ENCODE peak calls at places on chromosomes 1 and 21, in ten cellular contexts. U is heart left ventricle; G is SK-N-SH; N is fibroblast of lung; D is prostate gland; W is lower lobe of right lung; Z is CD4-positive, alpha-beta T cell; T is neural progenitor cell; K is heart right ventricle; Q is psoas muscle. A is an unnamed sample.

GRCh38 chr1:65068202-65069011 is 79.6 kb upstream of the AK4 start:
- DNase-seq in U (no peak), G (peak), N (no peak), D (peak), W (no peak), Z (peak), T (no peak), K (no peak), Q (no peak), A (no peak)

GRCh38 chr1:16231331-16232315 is 5.4 kb downstream of the CPLANE2 start:
- DNase-seq in U (no peak), G (no peak), N (no peak), D (no peak), W (peak), Z (no peak), T (no peak), K (no peak), Q (peak), A (no peak)

GRCh38 chr21:33418686-33419085 is 15.5 kb downstream of the IFNGR2 start:
- DNase-seq in U (peak), G (no peak), N (no peak), D (peak), W (no peak), Z (no peak), T (no peak), K (peak), Q (peak), A (no peak)

GRCh38 chr1:200206340-200206739 is 178.8 kb downstream of the NR5A2 start:
- DNase-seq in U (no peak), G (no peak), N (peak), D (no peak), W (no peak), Z (no peak), T (no peak), K (no peak), Q (no peak), A (no peak)

GRCh38 chr21:34844033-34844923 is 175.5 kb downstream of the CLIC6 start:
- DNase-seq in U (no peak), G (no peak), N (peak), D (no peak), W (peak), Z (no peak), T (no peak), K (peak), Q (peak), A (no peak)

GRCh38 chr1:216606047-216606637 is 117.1 kb downstream of the ESRRG start:
- DNase-seq in U (no peak), G (peak), N (no peak), D (no peak), W (no peak), Z (no peak), T (no peak), K (no peak), Q (no peak), A (no peak)

GRCh38 chr1:237619553-237619952 is 271.2 kb downstream of the ZP4 start:
- DNase-seq in U (no peak), G (no peak), N (no peak), D (no peak), W (no peak), Z (no peak), T (no peak), K (no peak), Q (no peak), A (no peak)

GRCh38 chr1:84253891-84254290 is 47.6 kb upstream of the SAMD13 start:
- DNase-seq in U (no peak), G (no peak), N (peak), D (peak), W (peak), Z (no peak), T (no peak), K (peak), Q (peak), A (peak)

GRCh38 chr21:46092811-46093667 is 4.9 kb upstream of the COL6A2 start:
- DNase-seq in U (no peak), G (no peak), N (no peak), D (no peak), W (no peak), Z (no peak), T (no peak), K (no peak), Q (peak), A (no peak)

GRCh38 chr1:31435471-31436409 is 22.7 kb downstream of the SERINC2 start:
- DNase-seq in U (no peak), G (no peak), N (no peak), D (no peak), W (no peak), Z (no peak), T (no peak), K (no peak), Q (no peak), A (no peak)

GRCh38 chr1:30952098-30952497 is 43.5 kb upstream of the SDC3 start:
- DNase-seq in U (no peak), G (no peak), N (no peak), D (no peak), W (no peak), Z (no peak), T (no peak), K (no peak), Q (no peak), A (no peak)

GRCh38 chr1:53448241-53448841 is 10.9 kb upstream of the DMRTB1 start:
- DNase-seq in U (no peak), G (no peak), N (peak), D (no peak), W (no peak), Z (no peak), T (peak), K (no peak), Q (no peak), A (no peak)

GRCh38 chr1:201418461-201418860 is 3.1 kb downstream of the TNNI1 start:
- DNase-seq in U (no peak), G (no peak), N (no peak), D (no peak), W (no peak), Z (no peak), T (no peak), K (no peak), Q (peak), A (no peak)

GRCh38 chr1:170487503-170487902 is 44.5 kb upstream of the GORAB start:
- DNase-seq in U (no peak), G (no peak), N (no peak), D (no peak), W (no peak), Z (no peak), T (no peak), K (no peak), Q (no peak), A (no peak)

GRCh38 chr1:89615676-89616598 is 17.0 kb upstream of the LRRC8C start:
- DNase-seq in U (no peak), G (peak), N (no peak), D (no peak), W (no peak), Z (no peak), T (no peak), K (no peak), Q (peak), A (no peak)

GRCh38 chr1:8015036-8015808 is 10.9 kb downstream of the ERRFI1 start:
- DNase-seq in U (no peak), G (peak), N (peak), D (peak), W (no peak), Z (no peak), T (peak), K (no peak), Q (no peak), A (no peak)

GRCh38 chr1:47181955-47182680 is 7.7 kb downstream of the PDZK1IP1 start:
- DNase-seq in U (no peak), G (no peak), N (peak), D (no peak), W (no peak), Z (no peak), T (no peak), K (no peak), Q (no peak), A (no peak)

GRCh38 chr1:205124726-205125125 is 2.9 kb upstream of the RBBP5 start:
- DNase-seq in U (no peak), G (no peak), N (no peak), D (no peak), W (no peak), Z (no peak), T (no peak), K (no peak), Q (no peak), A (no peak)

GRCh38 chr1:205118810-205119209 is 3.0 kb downstream of the RBBP5 start:
- DNase-seq in U (no peak), G (no peak), N (no peak), D (no peak), W (no peak), Z (no peak), T (no peak), K (no peak), Q (no peak), A (no peak)

GRCh38 chr1:205121660-205122488 is at the start of gene RBBP5:
- DNase-seq in U (peak), G (peak), N (peak), D (peak), W (peak), Z (peak), T (peak), K (peak), Q (peak), A (peak)

GRCh38 chr1:205127646-205128045 is 5.9 kb upstream of the RBBP5 start:
- DNase-seq in U (no peak), G (no peak), N (no peak), D (no peak), W (peak), Z (no peak), T (no peak), K (no peak), Q (no peak), A (no peak)

DNA sequence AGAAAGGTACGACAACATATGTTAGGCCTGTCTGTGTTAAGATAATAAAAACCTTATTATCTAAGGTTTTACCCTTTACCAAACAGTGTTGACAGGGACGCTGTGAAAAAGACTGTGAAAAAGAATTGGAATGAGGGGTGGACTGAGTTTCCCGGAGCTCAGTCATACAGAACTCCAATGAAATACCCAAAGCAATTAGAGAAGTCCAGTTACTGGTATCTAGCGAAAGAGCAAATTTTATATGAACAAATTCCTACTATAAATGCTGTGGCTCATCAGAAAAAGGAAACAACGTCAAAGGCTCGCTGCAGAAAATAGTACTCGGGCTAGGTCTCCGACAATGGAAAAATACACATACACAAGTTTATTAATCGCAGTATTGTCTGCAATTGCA is 708 bp upstream of the RBBP5 start:
- DNase-seq in U (no peak), G (no peak), N (no peak), D (no peak), W (no peak), Z (no peak), T (no peak), K (no peak), Q (no peak), A (no peak)
- H3K27ac ChIP-seq in U (peak), G (peak), N (peak), D (peak), W (peak), Z (peak), T (peak), K (peak), Q (peak), A (peak)

GRCh38 chr1:24704411-24705259 is 40.6 kb upstream of the CLIC4 start:
- DNase-seq in U (no peak), G (peak), N (peak), D (no peak), W (no peak), Z (no peak), T (peak), K (no peak), Q (no peak), A (peak)
- H3K27ac ChIP-seq in U (peak), G (no peak), N (no peak), D (peak), W (peak), Z (no peak), T (peak), K (peak), Q (peak), A (peak)

DNA sequence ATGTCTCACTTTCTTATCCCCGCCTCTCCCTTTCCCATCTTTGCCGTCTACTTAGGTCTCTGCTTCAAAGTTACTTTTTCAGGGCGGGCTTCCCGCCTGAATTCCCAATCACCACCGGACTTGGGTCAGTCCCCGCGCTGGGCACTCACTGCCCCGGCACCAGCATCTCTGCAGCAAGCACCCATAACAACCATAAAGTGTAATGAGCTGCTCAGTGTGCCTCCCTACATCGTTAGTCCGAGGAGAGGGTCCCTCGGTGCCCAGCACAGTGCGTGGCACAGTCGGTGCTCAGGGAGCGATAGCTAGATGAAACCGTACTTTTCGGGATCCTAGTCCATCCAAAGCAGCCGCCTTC is 633 bp upstream of the CTPS1 start:
- DNase-seq in U (no peak), G (no peak), N (no peak), D (no peak), W (no peak), Z (no peak), T (peak), K (no peak), Q (no peak), A (no peak)
- H3K27ac ChIP-seq in U (peak), G (peak), N (peak), D (peak), W (peak), Z (peak), T (no peak), K (peak), Q (peak), A (peak)

GRCh38 chr1:242784074-242784473 is 259.6 kb upstream of the PLD5 start:
- DNase-seq in U (no peak), G (no peak), N (no peak), D (no peak), W (no peak), Z (no peak), T (peak), K (no peak), Q (no peak), A (no peak)

GRCh38 chr1:242788771-242789170 is 264.3 kb upstream of the PLD5 start:
- DNase-seq in U (no peak), G (no peak), N (no peak), D (no peak), W (no peak), Z (no peak), T (no peak), K (no peak), Q (no peak), A (no peak)

GRCh38 chr1:242787968-242788367 is 263.5 kb upstream of the PLD5 start:
- DNase-seq in U (no peak), G (no peak), N (peak), D (no peak), W (no peak), Z (no peak), T (no peak), K (no peak), Q (no peak), A (no peak)

DNA sequence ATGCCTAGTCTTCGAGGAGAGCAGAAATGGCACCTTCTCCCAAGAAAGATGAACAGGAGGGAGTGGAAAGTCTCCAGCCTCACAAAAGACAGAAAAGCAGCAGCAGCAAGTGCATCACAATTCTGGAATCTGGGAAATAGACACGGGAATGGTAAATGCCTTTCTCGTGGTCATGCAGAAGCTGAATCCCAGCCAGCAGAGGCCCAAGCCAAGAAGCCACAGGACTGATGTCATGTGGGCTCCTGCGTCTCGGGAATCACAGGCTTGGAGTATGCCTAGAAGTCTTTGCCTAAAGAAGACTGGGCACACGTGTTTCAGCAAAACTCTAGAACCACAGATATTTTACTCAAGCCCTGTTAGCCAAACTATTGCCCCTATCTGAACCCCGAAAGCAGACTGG is 260.3 kb upstream of the PLD5 start:
- DNase-seq in U (no peak), G (no peak), N (peak), D (no peak), W (no peak), Z (no peak), T (no peak), K (no peak), Q (no peak), A (no peak)
- H3K27ac ChIP-seq in U (no peak), G (no peak), N (no peak), D (no peak), W (no peak), Z (no peak), T (no peak), K (no peak), Q (no peak), A (no peak)

GRCh38 chr1:175377394-175377793 is 184.8 kb upstream of the KIAA0040 start:
- DNase-seq in U (no peak), G (peak), N (no peak), D (no peak), W (no peak), Z (no peak), T (no peak), K (no peak), Q (no peak), A (no peak)

GRCh38 chr1:175373786-175374623 is 181.4 kb upstream of the KIAA0040 start:
- DNase-seq in U (no peak), G (peak), N (no peak), D (no peak), W (no peak), Z (no peak), T (peak), K (no peak), Q (no peak), A (no peak)

DNA sequence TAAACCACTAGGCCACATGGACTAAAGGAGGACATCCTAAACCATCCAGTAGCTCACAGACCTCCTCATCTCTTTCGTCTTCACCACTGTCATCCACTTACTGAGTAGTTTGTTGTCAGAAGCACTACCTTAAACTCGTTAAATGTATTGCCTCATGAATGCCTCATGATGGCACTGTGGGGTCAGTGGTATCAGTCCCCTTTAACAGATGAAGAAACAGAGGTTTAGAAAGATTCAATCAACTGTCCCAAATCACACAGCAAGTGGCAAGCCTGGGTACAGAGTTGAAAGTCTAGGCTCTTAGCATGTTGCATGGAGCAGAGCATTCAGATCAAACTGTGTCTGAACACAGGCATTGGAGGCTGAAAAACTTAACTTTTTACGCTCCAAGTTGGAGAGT is 183.6 kb upstream of the KIAA0040 start:
- DNase-seq in U (no peak), G (peak), N (no peak), D (no peak), W (no peak), Z (no peak), T (peak), K (no peak), Q (no peak), A (no peak)
- H3K27ac ChIP-seq in U (no peak), G (peak), N (no peak), D (no peak), W (no peak), Z (no peak), T (no peak), K (no peak), Q (no peak), A (no peak)

GRCh38 chr1:43056981-43057391 is 98.3 kb upstream of the SLC2A1 start:
- DNase-seq in U (no peak), G (no peak), N (no peak), D (no peak), W (no peak), Z (no peak), T (no peak), K (no peak), Q (no peak), A (no peak)
- H3K27ac ChIP-seq in U (no peak), G (no peak), N (no peak), D (no peak), W (no peak), Z (no peak), T (no peak), K (no peak), Q (no peak), A (no peak)